ENCODE peak calls at places on chromosomes 11 and 22, in eight cellular contexts. R is H9, G is epithelial cell of esophagus, P is dorsolateral prefrontal cortex, Z is esophagus squamous epithelium, E is coronary artery, U is GM10248, O is Calu3. C is an unnamed sample.

GRCh38 chr11:61138940-61139339 is 22.3 kb downstream of the VPS37C start:
- DNase-seq in R (no peak), G (no peak), P (no peak), Z (no peak), E (no peak), U (no peak), O (no peak), C (no peak)

GRCh38 chr11:1163911-1164735 is 6.4 kb downstream of the MUC5AC start:
- DNase-seq in R (no peak), G (no peak), P (no peak), Z (no peak), E (peak), U (peak), O (no peak), C (no peak)

GRCh38 chr11:86245369-86246292 is 1.1 kb downstream of the EED start:
- DNase-seq in R (peak), G (peak), P (no peak), Z (no peak), E (no peak), U (no peak), O (peak), C (no peak)

GRCh38 chr11:130612291-130612802 is 163.9 kb downstream of the ADAMTS15 start:
- DNase-seq in R (no peak), G (peak), P (no peak), Z (no peak), E (no peak), U (no peak), O (no peak), C (no peak)

GRCh38 chr11:79059171-79059570 is 381.7 kb downstream of the TENM4 start:
- DNase-seq in R (no peak), G (peak), P (no peak), Z (no peak), E (no peak), U (no peak), O (no peak), C (no peak)

GRCh38 chr22:46338636-46339035 is 3.1 kb downstream of the TRMU start:
- DNase-seq in R (no peak), G (no peak), P (no peak), Z (no peak), E (no peak), U (no peak), O (no peak), C (no peak)

GRCh38 chr22:46107089-46107664 is 43.1 kb upstream of the PPARA start:
- DNase-seq in R (no peak), G (no peak), P (peak), Z (no peak), E (no peak), U (no peak), O (no peak), C (no peak)

GRCh38 chr11:40328890-40329617 is 1130.4 kb downstream of the LRRC4C start:
- DNase-seq in R (no peak), G (peak), P (no peak), Z (no peak), E (no peak), U (no peak), O (peak), C (no peak)

GRCh38 chr11:32068134-32068533 is 22.7 kb upstream of the RCN1 start:
- DNase-seq in R (no peak), G (no peak), P (no peak), Z (no peak), E (no peak), U (no peak), O (no peak), C (no peak)

GRCh38 chr11:125263268-125263790 is 98.8 kb downstream of the PKNOX2 start:
- DNase-seq in R (peak), G (no peak), P (peak), Z (no peak), E (peak), U (no peak), O (no peak), C (no peak)

GRCh38 chr11:65435330-65435931 is 12.8 kb downstream of the NEAT1 start:
- DNase-seq in R (no peak), G (no peak), P (no peak), Z (no peak), E (peak), U (no peak), O (no peak), C (no peak)

GRCh38 chr11:1239596-1240205 is 16.8 kb downstream of the MUC5B start:
- DNase-seq in R (no peak), G (no peak), P (no peak), Z (no peak), E (no peak), U (no peak), O (no peak), C (no peak)

GRCh38 chr11:62402226-62402625 is 16.6 kb upstream of the SCGB1A1 start:
- DNase-seq in R (no peak), G (no peak), P (no peak), Z (no peak), E (peak), U (no peak), O (no peak), C (peak)

GRCh38 chr11:8720868-8721739 is 38.5 kb downstream of the RPL27A start:
- DNase-seq in R (no peak), G (peak), P (no peak), Z (no peak), E (no peak), U (no peak), O (peak), C (no peak)

GRCh38 chr11:96614101-96614500 is 224.3 kb downstream of the JRKL start:
- DNase-seq in R (no peak), G (no peak), P (no peak), Z (no peak), E (no peak), U (no peak), O (no peak), C (no peak)

GRCh38 chr11:17890333-17890732 is 122.5 kb downstream of the SERGEF start:
- DNase-seq in R (no peak), G (no peak), P (no peak), Z (no peak), E (no peak), U (no peak), O (no peak), C (no peak)

DNA sequence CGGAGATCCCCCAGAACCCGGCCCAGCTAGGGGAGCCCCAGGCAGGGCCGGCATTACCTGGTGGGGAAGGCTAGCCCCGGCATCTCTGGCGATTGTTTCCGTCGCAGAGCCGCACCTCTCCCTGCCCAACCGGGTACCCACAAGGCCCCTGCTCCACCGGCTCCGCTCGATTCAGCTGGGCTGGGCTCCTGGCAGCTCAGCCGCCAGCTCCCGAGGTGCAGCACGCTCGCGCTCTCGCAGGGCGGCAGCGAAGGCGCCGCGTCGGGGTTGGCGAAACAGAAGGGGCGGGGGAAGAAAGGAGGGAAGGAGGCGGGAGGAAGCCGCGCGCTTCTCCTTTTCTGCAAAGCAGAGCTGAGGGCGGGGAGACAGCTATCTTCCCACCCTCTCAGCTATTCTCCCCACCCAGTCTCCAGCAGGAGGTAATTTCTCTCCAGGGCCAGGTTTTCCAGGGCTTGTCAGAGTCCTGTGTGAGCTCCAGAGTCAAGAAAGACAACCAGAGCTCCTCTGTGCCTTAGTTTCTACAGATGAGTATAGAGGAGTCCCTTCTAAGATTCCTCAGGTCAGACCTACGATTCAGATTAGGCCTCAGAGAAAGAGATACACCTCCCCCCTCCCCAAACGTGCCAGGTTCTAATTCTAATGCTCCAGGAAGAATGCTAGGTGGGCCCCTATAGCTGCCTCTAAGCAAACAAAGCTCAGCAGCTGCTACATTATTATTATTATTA is 62.0 kb downstream of the PAK1 start:
- DNase-seq in R (peak), G (peak), P (peak), Z (peak), E (peak), U (peak), O (peak), C (peak)
- TF ChIP-seq CTCF in R (no peak), G (peak), P (no peak), Z (no peak), E (no peak), U (peak), O (no peak), C (no peak)

GRCh38 chr22:38202437-38203089 is 769 bp downstream of the MAFF start:
- DNase-seq in R (peak), G (peak), P (peak), Z (peak), E (peak), U (no peak), O (peak), C (peak)
- TF ChIP-seq CTCF in R (peak), G (no peak), P (no peak), Z (no peak), E (peak), U (no peak), O (no peak), C (no peak)

GRCh38 chr11:112513936-112514716 is 253.5 kb upstream of the PLET1 start:
- DNase-seq in R (no peak), G (no peak), P (no peak), Z (no peak), E (no peak), U (no peak), O (no peak), C (no peak)

GRCh38 chr11:112511906-112512305 is 251.2 kb upstream of the PLET1 start:
- DNase-seq in R (no peak), G (no peak), P (no peak), Z (no peak), E (no peak), U (no peak), O (no peak), C (no peak)

GRCh38 chr11:112509300-112509699 is 248.6 kb upstream of the PLET1 start:
- DNase-seq in R (no peak), G (no peak), P (no peak), Z (no peak), E (no peak), U (no peak), O (no peak), C (no peak)

GRCh38 chr11:112513417-112513816 is 252.8 kb upstream of the PLET1 start:
- DNase-seq in R (no peak), G (no peak), P (no peak), Z (no peak), E (no peak), U (no peak), O (no peak), C (no peak)

GRCh38 chr11:112511271-112511670 is 250.6 kb upstream of the PLET1 start:
- DNase-seq in R (no peak), G (peak), P (no peak), Z (no peak), E (no peak), U (no peak), O (no peak), C (no peak)
- TF ChIP-seq CTCF in R (no peak), G (peak), P (no peak), Z (no peak), E (no peak), U (no peak), O (no peak), C (no peak)

GRCh38 chr11:82903843-82904586 is 2.5 kb downstream of the DDIAS start:
- DNase-seq in R (no peak), G (peak), P (no peak), Z (no peak), E (no peak), U (no peak), O (no peak), C (no peak)

GRCh38 chr11:82907376-82907775 is 5.8 kb downstream of the DDIAS start:
- DNase-seq in R (no peak), G (no peak), P (no peak), Z (no peak), E (no peak), U (no peak), O (no peak), C (no peak)

GRCh38 chr11:82908311-82908710 is 6.8 kb downstream of the DDIAS start:
- DNase-seq in R (no peak), G (no peak), P (no peak), Z (no peak), E (no peak), U (no peak), O (no peak), C (no peak)

GRCh38 chr11:82906931-82907330 is 5.4 kb downstream of the DDIAS start:
- DNase-seq in R (no peak), G (no peak), P (no peak), Z (no peak), E (no peak), U (no peak), O (no peak), C (no peak)

DNA sequence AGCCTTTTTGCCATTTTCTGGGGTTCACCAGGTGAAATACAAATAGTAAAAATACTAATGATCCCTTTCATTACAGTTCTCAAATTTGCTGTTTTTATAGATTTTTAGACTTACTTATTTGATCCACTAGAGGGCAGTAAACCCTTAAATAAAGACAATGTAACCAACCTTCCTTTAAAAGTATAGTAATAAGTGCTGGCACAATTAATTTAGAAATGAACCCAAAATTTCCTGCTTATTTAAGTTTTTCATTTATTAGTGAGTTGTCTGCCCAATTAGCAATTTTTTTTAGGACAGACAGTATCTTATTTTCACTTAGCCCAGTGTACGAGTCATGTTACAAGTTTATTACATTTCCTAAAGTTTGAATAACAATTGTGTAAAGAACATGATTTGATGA is 4.7 kb downstream of the DDIAS start:
- DNase-seq in R (no peak), G (peak), P (no peak), Z (no peak), E (no peak), U (no peak), O (no peak), C (no peak)
- TF ChIP-seq CTCF in R (peak), G (peak), P (peak), Z (peak), E (peak), U (peak), O (peak), C (peak)

DNA sequence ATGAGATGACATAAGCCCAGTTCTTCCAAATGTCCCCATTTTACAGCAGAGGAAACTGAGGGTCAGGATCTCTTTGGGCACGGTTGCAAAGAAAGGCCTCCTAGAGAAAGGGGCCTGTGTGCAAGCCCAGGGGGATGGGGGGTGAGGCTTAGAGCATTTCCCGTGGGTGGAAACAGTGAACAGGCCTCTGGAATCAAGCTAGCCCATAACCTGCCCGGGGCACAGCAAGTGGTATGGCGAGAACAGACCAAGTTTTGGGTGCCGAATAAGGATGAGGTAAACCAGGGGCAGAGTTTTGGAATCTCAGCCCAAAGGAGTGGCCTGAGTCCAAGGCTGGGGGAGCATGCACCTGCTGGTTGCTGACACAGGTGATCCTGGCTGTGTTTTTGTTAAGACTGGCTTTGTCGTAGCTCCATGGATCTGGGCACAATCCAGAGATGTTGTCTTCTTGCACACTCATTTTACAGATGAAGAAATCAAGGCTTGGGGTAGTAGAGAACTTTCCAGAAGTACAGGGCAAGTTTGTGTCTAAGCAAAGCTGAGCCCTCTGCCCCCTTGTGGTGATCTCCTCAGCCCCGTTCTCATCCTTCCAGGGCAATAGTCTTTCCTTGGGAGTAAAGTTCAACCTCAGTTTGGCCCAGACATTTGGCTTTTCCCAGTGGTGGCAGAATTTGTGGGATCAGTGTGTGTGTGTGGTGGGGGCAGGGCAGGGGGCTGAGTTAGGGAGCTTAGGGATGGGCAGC is 53.5 kb upstream of the MYEOV start:
- DNase-seq in R (peak), G (peak), P (no peak), Z (no peak), E (peak), U (no peak), O (peak), C (no peak)
- TF ChIP-seq CTCF in R (peak), G (peak), P (no peak), Z (no peak), E (no peak), U (no peak), O (no peak), C (no peak)

DNA sequence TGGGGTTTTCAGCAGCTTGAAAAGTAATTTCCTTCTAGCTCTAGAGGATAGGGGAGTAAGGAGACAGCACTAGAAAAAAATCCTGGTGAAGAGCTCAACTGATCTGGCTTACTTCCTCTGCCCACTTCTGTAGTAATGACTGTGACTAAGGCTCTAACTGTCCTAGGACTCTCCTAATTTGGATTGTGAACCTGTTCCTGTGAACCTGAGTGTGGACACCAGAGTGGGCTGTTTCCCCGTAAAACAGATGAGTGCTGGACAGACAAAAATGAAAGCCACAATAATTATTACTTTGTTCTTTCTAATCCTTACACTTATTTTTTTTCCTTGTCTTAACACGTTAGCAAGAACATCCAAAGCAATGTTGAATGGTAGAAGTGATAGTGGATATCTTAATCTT is 154.1 kb downstream of the AASDHPPT start:
- DNase-seq in R (no peak), G (no peak), P (no peak), Z (no peak), E (no peak), U (no peak), O (no peak), C (no peak)
- TF ChIP-seq CTCF in R (peak), G (peak), P (no peak), Z (no peak), E (no peak), U (no peak), O (no peak), C (no peak)

GRCh38 chr22:23825246-23825905 is 13.4 kb downstream of the DERL3 start:
- DNase-seq in R (no peak), G (no peak), P (no peak), Z (no peak), E (no peak), U (no peak), O (no peak), C (no peak)
- TF ChIP-seq CTCF in R (no peak), G (no peak), P (no peak), Z (no peak), E (no peak), U (no peak), O (no peak), C (no peak)